ENCODE peak calls at places on chromosomes 11 and 22, in nine cellular contexts. One of them, this sample, is unnamed.
A peak's percentile ranks its signal among the peaks of the same experiment; 100 is the strongest.

GRCh38 chr11:127000291-127000968 is at the start of gene KIRREL3:
- DNase-seq in choroid plexus epithelial cell: no peak
- DNase-seq in IMR-90: peak; percentile 40
- DNase-seq in fibroblast of lung: peak; percentile 4
- DNase-seq in H9: peak; percentile 37
- DNase-seq in BJ: no peak
- DNase-seq in tibial nerve: no peak
- DNase-seq in pancreas: no peak
- DNase-seq in breast epithelium: no peak
- DNase-seq in this sample: no peak

GRCh38 chr11:78449866-78450265 is 32.2 kb upstream of the GAB2 start:
- DNase-seq in fibroblast of lung: peak; percentile 43
- DNase-seq in H9: no peak
- DNase-seq in BJ: no peak
- DNase-seq in IMR-90: peak; percentile 60
- DNase-seq in tibial nerve: no peak
- DNase-seq in pancreas: no peak
- DNase-seq in choroid plexus epithelial cell: peak; percentile 31
- DNase-seq in breast epithelium: no peak
- DNase-seq in this sample: no peak

GRCh38 chr11:29171350-29171950 is 845.4 kb downstream of the KCNA4 start:
- DNase-seq in BJ: no peak
- DNase-seq in H9: no peak
- DNase-seq in pancreas: no peak
- DNase-seq in fibroblast of lung: no peak
- DNase-seq in choroid plexus epithelial cell: peak; percentile 51
- DNase-seq in IMR-90: peak; percentile 37
- DNase-seq in tibial nerve: no peak
- DNase-seq in breast epithelium: no peak
- DNase-seq in this sample: no peak

GRCh38 chr11:29022676-29023075 is 914.5 kb downstream of the METTL15 start:
- DNase-seq in H9: no peak
- DNase-seq in fibroblast of lung: no peak
- DNase-seq in choroid plexus epithelial cell: no peak
- DNase-seq in pancreas: no peak
- DNase-seq in IMR-90: no peak
- DNase-seq in tibial nerve: no peak
- DNase-seq in breast epithelium: no peak
- DNase-seq in BJ: no peak
- DNase-seq in this sample: no peak

GRCh38 chr11:61627831-61628753 is 47.2 kb upstream of the SYT7 start:
- DNase-seq in fibroblast of lung: peak; percentile 81
- DNase-seq in tibial nerve: peak; percentile 26
- DNase-seq in breast epithelium: peak; percentile 47
- DNase-seq in H9: peak; percentile 86
- DNase-seq in BJ: no peak
- DNase-seq in pancreas: peak; percentile 85
- DNase-seq in choroid plexus epithelial cell: peak; percentile 81
- DNase-seq in IMR-90: peak; percentile 73
- DNase-seq in this sample: no peak

GRCh38 chr22:46108564-46109473 is 41.5 kb upstream of the PPARA start:
- DNase-seq in fibroblast of lung: no peak
- DNase-seq in choroid plexus epithelial cell: peak; percentile 42
- DNase-seq in tibial nerve: no peak
- DNase-seq in H9: peak; percentile 63
- DNase-seq in IMR-90: peak; percentile 23
- DNase-seq in pancreas: peak; percentile 90
- DNase-seq in BJ: no peak
- DNase-seq in breast epithelium: no peak
- DNase-seq in this sample: no peak

GRCh38 chr11:123429851-123430735 is at the start of gene GRAMD1B:
- DNase-seq in IMR-90: peak; percentile 90
- DNase-seq in BJ: peak; percentile 70
- DNase-seq in tibial nerve: no peak
- DNase-seq in fibroblast of lung: peak; percentile 25
- DNase-seq in choroid plexus epithelial cell: peak; percentile 70
- DNase-seq in pancreas: peak; percentile 57
- DNase-seq in breast epithelium: no peak
- DNase-seq in H9: peak; percentile 93
- DNase-seq in this sample: no peak

GRCh38 chr11:120608061-120608460 is 96.5 kb downstream of the GRIK4 start:
- DNase-seq in pancreas: no peak
- DNase-seq in choroid plexus epithelial cell: no peak
- DNase-seq in breast epithelium: no peak
- DNase-seq in tibial nerve: no peak
- DNase-seq in BJ: no peak
- DNase-seq in fibroblast of lung: no peak
- DNase-seq in IMR-90: no peak
- DNase-seq in H9: no peak
- DNase-seq in this sample: no peak

GRCh38 chr11:65132988-65133700 is 1.2 kb downstream of the SYVN1 start:
- DNase-seq in fibroblast of lung: no peak
- DNase-seq in choroid plexus epithelial cell: peak; percentile 35
- DNase-seq in BJ: no peak
- DNase-seq in tibial nerve: no peak
- DNase-seq in pancreas: peak; percentile 94
- DNase-seq in IMR-90: no peak
- DNase-seq in breast epithelium: peak; percentile 67
- DNase-seq in H9: peak; percentile 83
- DNase-seq in this sample: no peak

GRCh38 chr11:9231848-9232177 is 33.3 kb downstream of the DENND5A start:
- DNase-seq in breast epithelium: no peak
- DNase-seq in BJ: no peak
- DNase-seq in IMR-90: peak; percentile 72
- DNase-seq in tibial nerve: peak; percentile 11
- DNase-seq in fibroblast of lung: peak; percentile 81
- DNase-seq in H9: no peak
- DNase-seq in pancreas: no peak
- DNase-seq in choroid plexus epithelial cell: peak; percentile 75
- DNase-seq in this sample: no peak

GRCh38 chr22:37163618-37164534 is 14.2 kb upstream of the IL2RB start:
- DNase-seq in IMR-90: no peak
- DNase-seq in fibroblast of lung: no peak
- DNase-seq in pancreas: peak; percentile 37
- DNase-seq in breast epithelium: no peak
- DNase-seq in choroid plexus epithelial cell: no peak
- DNase-seq in BJ: no peak
- DNase-seq in H9: no peak
- DNase-seq in tibial nerve: no peak
- DNase-seq in this sample: no peak

GRCh38 chr11:128888034-128888985 is 2.8 kb upstream of the KCNJ5 start:
- DNase-seq in breast epithelium: no peak
- DNase-seq in H9: no peak
- DNase-seq in tibial nerve: no peak
- DNase-seq in fibroblast of lung: no peak
- DNase-seq in BJ: no peak
- DNase-seq in IMR-90: no peak
- DNase-seq in pancreas: no peak
- DNase-seq in choroid plexus epithelial cell: no peak
- DNase-seq in this sample: no peak

GRCh38 chr22:50091092-50091491 is 1.3 kb downstream of the MOV10L1 start:
- DNase-seq in BJ: no peak
- DNase-seq in tibial nerve: no peak
- DNase-seq in pancreas: no peak
- DNase-seq in fibroblast of lung: no peak
- DNase-seq in breast epithelium: no peak
- DNase-seq in choroid plexus epithelial cell: no peak
- DNase-seq in IMR-90: no peak
- DNase-seq in H9: no peak
- DNase-seq in this sample: no peak

GRCh38 chr11:61975638-61976419 is 8.4 kb upstream of the FTH1 start:
- DNase-seq in fibroblast of lung: no peak
- DNase-seq in tibial nerve: no peak
- DNase-seq in choroid plexus epithelial cell: no peak
- DNase-seq in pancreas: peak; percentile 44
- DNase-seq in IMR-90: no peak
- DNase-seq in BJ: no peak
- DNase-seq in H9: no peak
- DNase-seq in breast epithelium: peak; percentile 50
- DNase-seq in this sample: no peak

DNA sequence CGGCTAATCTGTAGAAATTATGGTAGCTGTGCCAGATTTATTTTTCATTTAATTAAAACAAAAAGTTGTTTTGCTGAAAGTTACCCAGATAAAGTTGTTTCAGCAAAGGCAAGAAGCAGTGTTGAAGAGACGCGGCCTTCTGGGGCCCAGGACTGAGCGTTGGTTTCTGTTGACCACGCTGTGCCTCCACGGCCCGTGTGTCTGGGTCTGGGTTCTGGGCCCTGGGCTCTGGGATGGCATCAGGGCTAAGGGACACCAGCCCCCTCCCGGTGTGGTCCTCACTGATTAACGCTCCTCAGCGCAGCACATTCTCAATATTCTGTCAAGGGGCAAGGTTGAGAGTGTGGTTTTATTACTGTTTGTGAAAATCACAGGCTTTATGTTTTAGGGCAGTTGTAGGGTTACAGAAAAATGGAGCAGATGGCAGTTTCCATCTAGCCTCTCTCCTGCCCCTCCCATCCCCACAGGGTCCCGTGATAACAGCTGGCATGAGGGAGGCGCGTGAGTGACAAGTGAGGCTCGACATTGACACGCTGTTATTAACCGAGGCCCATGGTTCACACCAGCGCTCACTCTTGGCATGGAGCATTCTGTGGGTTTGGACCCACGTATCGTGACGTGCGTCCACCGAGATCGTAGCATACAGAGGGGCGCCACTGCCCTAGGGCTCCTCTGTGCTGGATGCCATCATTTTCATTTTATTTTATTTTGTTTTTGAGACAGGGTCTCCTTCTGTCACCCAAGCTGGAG is 1231.4 kb downstream of the BRD1 start:
- DNase-seq in choroid plexus epithelial cell: no peak
- DNase-seq in breast epithelium: no peak
- DNase-seq in tibial nerve: no peak
- DNase-seq in IMR-90: no peak
- DNase-seq in BJ: no peak
- DNase-seq in fibroblast of lung: no peak
- DNase-seq in pancreas: peak; percentile 26
- DNase-seq in H9: no peak
- DNase-seq in this sample: no peak
- TF ChIP-seq CTCF in choroid plexus epithelial cell: no peak
- TF ChIP-seq CTCF in breast epithelium: no peak
- TF ChIP-seq CTCF in tibial nerve: no peak
- TF ChIP-seq CTCF in IMR-90: no peak
- TF ChIP-seq CTCF in BJ: no peak
- TF ChIP-seq CTCF in fibroblast of lung: no peak
- TF ChIP-seq CTCF in pancreas: no peak
- TF ChIP-seq CTCF in H9: no peak
- TF ChIP-seq CTCF in this sample: no peak

GRCh38 chr11:1869427-1870325 is 16.8 kb downstream of the LSP1 start:
- DNase-seq in fibroblast of lung: no peak
- DNase-seq in H9: no peak
- DNase-seq in IMR-90: no peak
- DNase-seq in tibial nerve: peak; percentile 50
- DNase-seq in choroid plexus epithelial cell: no peak
- DNase-seq in BJ: no peak
- DNase-seq in breast epithelium: no peak
- DNase-seq in pancreas: peak; percentile 70
- DNase-seq in this sample: no peak
- TF ChIP-seq CTCF in fibroblast of lung: peak; percentile 28
- TF ChIP-seq CTCF in H9: peak; percentile 46
- TF ChIP-seq CTCF in IMR-90: no peak
- TF ChIP-seq CTCF in tibial nerve: peak; percentile 41
- TF ChIP-seq CTCF in choroid plexus epithelial cell: no peak
- TF ChIP-seq CTCF in BJ: no peak
- TF ChIP-seq CTCF in breast epithelium: no peak
- TF ChIP-seq CTCF in pancreas: no peak
- TF ChIP-seq CTCF in this sample: no peak

DNA sequence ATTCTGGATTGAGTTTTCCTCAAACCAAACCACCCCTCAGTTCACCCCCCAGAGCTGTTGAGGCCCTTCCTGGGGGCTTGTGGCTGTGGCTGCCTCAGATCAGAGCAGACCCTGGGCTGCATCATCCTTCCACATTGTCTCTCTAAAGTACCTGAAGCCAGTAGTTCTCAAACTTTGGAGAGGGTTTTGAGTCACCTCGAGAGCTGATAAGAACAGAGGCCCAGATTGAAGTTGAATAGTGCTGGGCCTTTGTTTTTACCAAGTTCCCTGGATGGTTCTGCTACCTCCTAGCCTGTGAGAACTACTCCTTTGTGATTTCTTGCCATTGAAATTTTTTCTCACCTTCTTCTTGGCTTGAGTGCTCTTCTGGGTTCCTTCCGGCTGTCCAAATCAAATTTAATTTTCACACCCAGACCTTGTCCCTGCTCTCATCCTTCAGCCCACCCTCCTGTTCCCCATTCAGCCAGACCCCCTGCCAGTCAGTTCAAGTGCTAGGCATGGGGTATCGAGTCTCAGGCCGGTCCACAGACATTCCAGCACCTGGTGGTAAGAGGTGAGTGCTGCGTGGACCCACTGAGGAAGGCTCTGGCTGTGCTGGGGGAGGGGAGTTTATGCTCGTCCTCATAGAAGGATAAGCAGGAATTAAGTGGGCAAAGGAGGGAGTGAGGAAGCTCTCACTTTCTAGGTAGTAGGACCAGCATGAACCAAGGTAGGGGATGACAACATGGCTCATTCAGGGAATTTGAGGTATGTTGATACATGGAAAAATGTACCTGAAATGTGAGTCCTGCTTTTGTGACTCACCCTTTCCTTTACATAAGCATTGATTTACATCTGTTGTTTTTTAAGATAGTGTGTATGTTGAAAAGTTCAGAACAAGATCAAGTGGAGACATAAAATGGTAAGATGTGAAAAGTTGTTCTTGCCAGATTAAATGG is 116.5 kb downstream of the PTPRJ start:
- DNase-seq in choroid plexus epithelial cell: peak; percentile 66
- DNase-seq in fibroblast of lung: no peak
- DNase-seq in breast epithelium: no peak
- DNase-seq in H9: no peak
- DNase-seq in pancreas: no peak
- DNase-seq in tibial nerve: no peak
- DNase-seq in BJ: no peak
- DNase-seq in IMR-90: peak; percentile 39
- DNase-seq in this sample: no peak
- TF ChIP-seq CTCF in choroid plexus epithelial cell: peak; percentile 13
- TF ChIP-seq CTCF in fibroblast of lung: no peak
- TF ChIP-seq CTCF in breast epithelium: no peak
- TF ChIP-seq CTCF in H9: peak; percentile 40
- TF ChIP-seq CTCF in pancreas: no peak
- TF ChIP-seq CTCF in tibial nerve: no peak
- TF ChIP-seq CTCF in BJ: no peak
- TF ChIP-seq CTCF in IMR-90: no peak
- TF ChIP-seq CTCF in this sample: peak; percentile 19

GRCh38 chr22:29310863-29311339 is 4.5 kb downstream of the GAS2L1 start:
- DNase-seq in fibroblast of lung: peak; percentile 97
- DNase-seq in H9: peak; percentile 84
- DNase-seq in breast epithelium: peak; percentile 97
- DNase-seq in tibial nerve: peak; percentile 98
- DNase-seq in BJ: peak; percentile 88
- DNase-seq in pancreas: peak; percentile 99
- DNase-seq in choroid plexus epithelial cell: peak; percentile 99
- DNase-seq in IMR-90: peak; percentile 96
- DNase-seq in this sample: peak; percentile 54
- TF ChIP-seq CTCF in fibroblast of lung: no peak
- TF ChIP-seq CTCF in H9: no peak
- TF ChIP-seq CTCF in breast epithelium: no peak
- TF ChIP-seq CTCF in tibial nerve: peak; percentile 21
- TF ChIP-seq CTCF in BJ: no peak
- TF ChIP-seq CTCF in pancreas: no peak
- TF ChIP-seq CTCF in choroid plexus epithelial cell: no peak
- TF ChIP-seq CTCF in IMR-90: no peak
- TF ChIP-seq CTCF in this sample: no peak

GRCh38 chr11:100801225-100801999 is 114.3 kb downstream of the ARHGAP42 start:
- DNase-seq in tibial nerve: no peak
- DNase-seq in IMR-90: no peak
- DNase-seq in H9: no peak
- DNase-seq in BJ: no peak
- DNase-seq in fibroblast of lung: no peak
- DNase-seq in choroid plexus epithelial cell: no peak
- DNase-seq in breast epithelium: no peak
- DNase-seq in pancreas: no peak
- DNase-seq in this sample: no peak
- TF ChIP-seq CTCF in tibial nerve: no peak
- TF ChIP-seq CTCF in IMR-90: no peak
- TF ChIP-seq CTCF in H9: no peak
- TF ChIP-seq CTCF in BJ: no peak
- TF ChIP-seq CTCF in fibroblast of lung: no peak
- TF ChIP-seq CTCF in choroid plexus epithelial cell: no peak
- TF ChIP-seq CTCF in breast epithelium: no peak
- TF ChIP-seq CTCF in pancreas: no peak
- TF ChIP-seq CTCF in this sample: no peak